ENCODE peak calls at places on chromosomes 5 and 9, in nine cellular contexts. L is WTC11, Y is endodermal cell, T is mucosa of descending colon, O is HFFc6, W is cardiac muscle cell, B is progenitor cell of endocrine pancreas, S is A673, X is astrocyte of the spinal cord. Z is an unnamed sample.

GRCh38 chr5:56825222-56825824 is 10.0 kb downstream of the MAP3K1 start:
- DNase-seq in S (no peak), W (peak), Y (no peak), O (no peak), T (no peak), B (no peak), X (no peak), L (no peak), Z (no peak)

GRCh38 chr5:135211083-135211790 is 177.2 kb upstream of the PITX1 start:
- DNase-seq in S (no peak), O (peak), W (no peak), T (no peak), L (no peak), B (no peak), Y (peak), X (no peak), Z (peak)

GRCh38 chr5:95963650-95964410 is 2.2 kb upstream of the ELL2 start:
- DNase-seq in X (peak), W (no peak), S (peak), Y (no peak), T (no peak), L (no peak), O (no peak), B (no peak), Z (no peak)

GRCh38 chr9:96500696-96501660 is 51.0 kb downstream of the HABP4 start:
- DNase-seq in T (no peak), S (no peak), L (no peak), W (no peak), X (peak), Y (no peak), O (peak), B (no peak), Z (no peak)

GRCh38 chr5:151480384-151480783 is 33.0 kb downstream of the SLC36A1 start:
- DNase-seq in O (no peak), Y (peak), X (no peak), S (no peak), W (no peak), B (no peak), T (no peak), L (no peak), Z (no peak)

GRCh38 chr9:108167136-108167900 is 677.7 kb upstream of the KLF4 start:
- DNase-seq in Y (no peak), O (no peak), B (no peak), L (no peak), S (no peak), X (no peak), T (no peak), W (peak), Z (no peak)

GRCh38 chr9:97808972-97809371 is 44.1 kb upstream of the FOXE1 start:
- DNase-seq in O (no peak), X (no peak), S (peak), L (no peak), Y (no peak), W (no peak), T (no peak), B (no peak), Z (no peak)

GRCh38 chr9:98455957-98456621 is 200.6 kb upstream of the TBC1D2 start:
- DNase-seq in S (peak), T (no peak), B (no peak), O (peak), X (peak), Y (no peak), L (no peak), W (peak), Z (no peak)

GRCh38 chr9:73441890-73442818 is 290.5 kb downstream of the ANXA1 start:
- DNase-seq in X (peak), W (no peak), O (no peak), Y (peak), S (peak), T (no peak), B (no peak), L (no peak), Z (no peak)

GRCh38 chr5:951940-952596 is 56.5 kb upstream of the NKD2 start:
- DNase-seq in S (no peak), L (no peak), T (no peak), W (no peak), O (no peak), X (no peak), B (no peak), Y (no peak), Z (no peak)

GRCh38 chr9:130893250-130894101 is 3.1 kb downstream of the QRFP start:
- DNase-seq in S (no peak), O (no peak), W (no peak), L (peak), Y (peak), X (no peak), T (peak), B (no peak), Z (no peak)

GRCh38 chr9:121393318-121393717 is 23.3 kb upstream of the STOM start:
- DNase-seq in W (no peak), B (no peak), S (no peak), X (no peak), Y (no peak), O (no peak), T (peak), L (no peak), Z (no peak)

GRCh38 chr5:147743686-147744332 is 38.7 kb downstream of the JAKMIP2 start:
- DNase-seq in L (no peak), T (no peak), S (peak), W (peak), B (no peak), Y (no peak), X (no peak), O (no peak), Z (peak)

GRCh38 chr5:11715797-11716196 is 188.4 kb downstream of the CTNND2 start:
- DNase-seq in X (no peak), B (no peak), O (no peak), T (no peak), Y (no peak), S (no peak), L (no peak), W (no peak), Z (no peak)

GRCh38 chr5:134964359-134965270 is 3.1 kb upstream of the CATSPER3 start:
- DNase-seq in B (no peak), T (no peak), X (no peak), O (no peak), W (no peak), Y (no peak), S (no peak), L (no peak), Z (no peak)

GRCh38 chr5:73529081-73529480 is 30.8 kb downstream of the BTF3 start:
- DNase-seq in S (no peak), W (no peak), Y (no peak), T (no peak), O (no peak), B (no peak), L (no peak), X (no peak), Z (no peak)

GRCh38 chr5:148179234-148179824 is 11.0 kb downstream of the SPINK14 start:
- DNase-seq in Y (no peak), X (peak), T (peak), W (peak), L (no peak), S (peak), B (no peak), O (peak), Z (no peak)

GRCh38 chr5:135086326-135086725 is 52.3 kb upstream of the PITX1 start:
- DNase-seq in S (no peak), L (no peak), Y (no peak), X (no peak), B (no peak), T (no peak), O (no peak), W (no peak), Z (no peak)

GRCh38 chr5:65825388-65826328 is 100.7 kb upstream of the ERBIN start:
- DNase-seq in B (no peak), L (no peak), T (no peak), X (no peak), O (no peak), S (no peak), Y (no peak), W (no peak), Z (no peak)

DNA sequence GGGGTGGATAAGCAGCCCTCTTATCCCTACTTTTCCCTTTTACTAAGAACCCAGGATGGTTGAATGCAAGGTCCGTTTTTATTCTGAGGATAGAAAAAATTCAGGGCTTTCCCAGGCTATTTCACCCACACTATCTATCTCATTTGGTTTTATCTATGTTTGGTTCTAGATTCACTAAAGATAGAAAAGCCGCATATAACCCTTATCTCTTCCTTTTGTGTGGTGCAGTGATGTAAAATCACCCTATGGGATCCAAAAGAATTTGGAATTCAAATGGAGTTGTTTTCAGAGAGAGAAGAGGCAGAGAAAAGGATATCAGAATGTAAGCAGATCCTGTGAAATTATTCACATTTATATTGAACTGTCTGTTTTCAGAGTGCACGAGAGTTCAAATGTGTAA is 236.3 kb upstream of the RFX3 start:
- DNase-seq in T (no peak), L (no peak), B (no peak), W (no peak), X (no peak), Y (no peak), O (no peak), S (no peak), Z (no peak)
- TF ChIP-seq CTCF in T (no peak), L (no peak), B (no peak), W (no peak), X (no peak), Y (no peak), O (no peak), S (no peak), Z (no peak)

GRCh38 chr5:72355706-72356299 is 35.6 kb downstream of the PTCD2 start:
- DNase-seq in B (no peak), O (peak), X (peak), S (peak), T (peak), W (peak), L (peak), Y (peak), Z (no peak)
- TF ChIP-seq CTCF in B (peak), O (peak), X (peak), S (peak), T (no peak), W (peak), L (no peak), Y (peak), Z (no peak)

GRCh38 chr5:115949096-115949495 is 13.2 kb upstream of the LVRN start:
- DNase-seq in S (no peak), W (no peak), B (no peak), L (no peak), X (no peak), Y (no peak), T (no peak), O (peak), Z (no peak)

GRCh38 chr5:115946655-115947054 is 15.6 kb upstream of the LVRN start:
- DNase-seq in O (peak), X (no peak), L (no peak), T (no peak), W (no peak), S (no peak), Y (no peak), B (no peak), Z (no peak)

GRCh38 chr5:115948013-115948605 is 14.2 kb upstream of the LVRN start:
- DNase-seq in B (no peak), O (no peak), W (no peak), X (no peak), Y (no peak), S (no peak), L (no peak), T (no peak), Z (no peak)

GRCh38 chr5:115944501-115944900 is 17.8 kb upstream of the LVRN start:
- DNase-seq in W (no peak), Y (no peak), S (no peak), B (no peak), O (no peak), X (no peak), L (no peak), T (no peak), Z (no peak)

GRCh38 chr5:115947260-115947659 is 15.0 kb upstream of the LVRN start:
- DNase-seq in Y (no peak), X (no peak), W (no peak), B (no peak), T (no peak), S (no peak), L (no peak), O (peak), Z (no peak)
- TF ChIP-seq CTCF in Y (no peak), X (no peak), W (no peak), B (no peak), T (no peak), S (no peak), L (no peak), O (peak), Z (no peak)

DNA sequence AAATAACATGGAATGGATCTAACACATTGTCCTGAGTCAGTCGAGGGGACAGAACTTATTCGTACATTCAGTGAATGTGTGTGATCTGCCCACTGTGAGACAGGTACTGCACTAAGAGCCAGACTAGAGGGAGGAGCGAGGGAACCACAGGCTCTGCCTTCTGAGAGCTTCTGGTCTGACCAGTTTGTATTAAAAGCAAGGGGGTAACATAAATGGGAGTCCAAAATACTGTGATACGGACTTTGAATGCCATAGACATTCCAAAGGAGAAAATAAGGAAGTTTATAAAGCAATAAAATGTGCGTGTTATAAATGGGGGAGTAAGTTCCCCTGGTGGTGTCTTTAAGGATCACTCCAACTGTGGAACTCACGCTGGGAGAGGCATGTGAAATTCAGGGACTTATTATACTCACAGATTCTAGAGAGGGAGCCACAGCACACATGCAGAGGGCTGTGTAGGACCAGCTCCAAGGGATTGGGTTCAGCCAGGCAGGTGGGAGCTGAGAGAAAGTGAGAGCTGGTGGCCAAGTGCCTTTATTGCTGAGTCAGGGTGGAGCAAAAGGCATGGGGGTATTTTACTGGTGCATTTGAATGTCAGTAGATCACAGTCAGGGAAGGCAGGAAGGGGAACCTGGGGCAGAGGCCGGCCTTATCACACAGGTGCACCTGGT is 186.5 kb upstream of the WWC1 start:
- DNase-seq in T (peak), Y (peak), W (peak), B (no peak), X (peak), O (no peak), L (peak), S (peak), Z (no peak)
- TF ChIP-seq CTCF in T (no peak), Y (peak), W (no peak), B (peak), X (peak), O (peak), L (no peak), S (peak), Z (peak)

DNA sequence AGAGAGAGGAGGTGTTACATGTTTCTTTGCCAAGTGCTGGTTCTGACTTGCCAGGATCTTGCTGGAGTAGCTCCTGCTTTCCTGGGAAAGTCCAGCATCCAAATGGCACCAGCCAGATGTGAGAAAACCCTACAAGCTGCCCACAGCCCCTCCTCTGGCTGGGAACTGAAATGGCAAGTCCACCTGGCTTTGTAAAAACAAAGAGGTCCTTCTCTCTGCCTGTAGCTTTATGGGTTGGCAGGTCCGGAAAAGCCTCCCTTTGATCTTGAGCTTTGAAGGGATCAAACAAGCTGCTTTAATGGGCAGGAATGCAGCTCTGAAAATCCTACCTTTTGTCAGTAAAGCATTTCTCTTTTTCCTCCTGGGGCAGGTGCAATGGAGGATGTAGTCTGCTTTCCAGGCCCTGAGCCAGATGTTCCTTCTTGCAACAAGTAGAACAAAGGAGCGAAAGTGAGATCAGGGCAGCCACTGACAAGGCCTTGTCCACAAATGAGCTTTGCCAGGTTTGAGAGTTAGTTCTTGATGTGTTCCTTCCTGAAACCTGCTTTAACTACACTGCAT is 456.7 kb downstream of the ZNF608 start:
- DNase-seq in B (no peak), W (no peak), X (no peak), T (peak), Y (peak), O (no peak), S (no peak), L (peak), Z (no peak)
- TF ChIP-seq CTCF in B (peak), W (no peak), X (no peak), T (no peak), Y (peak), O (no peak), S (no peak), L (peak), Z (no peak)

GRCh38 chr5:80962630-80963520 is 2.7 kb downstream of the RASGRF2 start:
- DNase-seq in S (no peak), Y (no peak), O (no peak), W (no peak), T (no peak), B (no peak), X (no peak), L (no peak), Z (no peak)
- TF ChIP-seq CTCF in S (no peak), Y (no peak), O (no peak), W (no peak), T (no peak), B (no peak), X (no peak), L (no peak), Z (no peak)

DNA sequence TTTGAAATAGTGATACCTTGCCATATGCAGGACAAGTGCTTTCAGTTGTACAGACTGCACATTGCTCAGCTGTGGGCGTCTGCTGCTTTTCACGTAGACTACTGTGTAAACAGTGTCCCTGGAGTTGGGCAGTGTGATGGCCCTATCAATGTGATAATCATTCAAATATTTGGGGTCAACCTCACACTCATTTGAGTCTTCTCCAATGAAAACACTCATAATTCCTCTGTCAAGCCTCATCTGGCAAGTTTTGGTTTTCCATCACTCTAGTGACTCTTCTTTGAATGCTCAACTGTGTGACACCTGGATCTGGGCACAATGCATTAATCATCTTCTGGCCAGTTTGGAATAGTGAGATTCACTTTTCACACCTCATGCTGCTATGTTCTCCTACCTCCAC is 64.4 kb downstream of the UGCG start:
- DNase-seq in B (no peak), Y (no peak), W (no peak), S (no peak), O (no peak), T (no peak), X (peak), L (no peak), Z (no peak)
- TF ChIP-seq CTCF in B (no peak), Y (no peak), W (no peak), S (no peak), O (no peak), T (no peak), X (no peak), L (no peak), Z (no peak)

GRCh38 chr5:39009981-39010380 is 64.2 kb downstream of the RICTOR start:
- DNase-seq in Y (no peak), B (no peak), S (no peak), L (no peak), T (no peak), X (no peak), O (no peak), W (no peak), Z (no peak)

GRCh38 chr5:39001683-39002082 is 72.5 kb downstream of the RICTOR start:
- DNase-seq in W (no peak), O (no peak), Y (no peak), B (no peak), T (no peak), X (no peak), S (no peak), L (no peak), Z (no peak)

GRCh38 chr5:39009280-39009679 is 64.9 kb downstream of the RICTOR start:
- DNase-seq in L (no peak), Y (no peak), T (no peak), B (no peak), O (no peak), W (no peak), S (no peak), X (no peak), Z (no peak)

GRCh38 chr5:39006650-39007049 is 67.5 kb downstream of the RICTOR start:
- DNase-seq in L (no peak), B (no peak), Y (no peak), O (no peak), S (no peak), X (no peak), W (no peak), T (no peak), Z (no peak)

GRCh38 chr5:39005566-39006232 is 68.5 kb downstream of the RICTOR start:
- DNase-seq in X (no peak), O (peak), T (no peak), Y (no peak), W (no peak), B (no peak), S (no peak), L (no peak), Z (no peak)
- TF ChIP-seq CTCF in X (peak), O (peak), T (no peak), Y (peak), W (peak), B (peak), S (peak), L (no peak), Z (no peak)

DNA sequence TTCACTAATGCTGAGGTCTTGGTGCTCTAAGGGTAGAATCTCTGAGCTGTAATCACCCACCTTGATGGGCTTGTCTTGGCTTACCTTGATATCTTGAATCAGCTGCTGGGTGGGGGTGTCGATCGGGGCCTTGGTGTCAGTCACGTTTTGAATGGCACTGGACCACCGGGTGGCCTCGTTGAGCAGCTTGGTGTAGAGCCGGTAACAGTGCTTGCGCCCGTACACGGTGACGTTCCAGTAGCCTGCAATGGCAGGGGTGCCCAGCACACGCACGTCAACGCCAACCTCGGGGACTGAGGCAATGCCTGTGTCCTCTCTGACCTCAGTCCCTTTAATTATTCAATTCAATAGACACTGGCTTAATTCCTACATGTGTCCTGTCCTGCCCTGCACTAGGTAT is 63.1 kb upstream of the RETREG1 start:
- DNase-seq in O (no peak), L (peak), S (peak), T (no peak), W (no peak), Y (peak), B (no peak), X (no peak), Z (no peak)
- TF ChIP-seq CTCF in O (peak), L (no peak), S (peak), T (no peak), W (no peak), Y (peak), B (no peak), X (peak), Z (no peak)